ENCODE peak calls at places on chromosomes 4 and X, in ten cellular contexts. P is Caco-2; N is mesendoderm; X is GM23248; Q is mammary epithelial cell; D is naive thymus-derived CD4-positive, alpha-beta T cell; U is transverse colon; Y is CD4-positive, CD25-positive, alpha-beta regulatory T cell; R is SJCRH30; W is cardiac muscle cell. K is an unnamed sample.
A peak's percentile ranks its signal among the peaks of the same experiment; 100 is the strongest.

GRCh38 chr4:156146581-156146980 is 192.9 kb upstream of the CTSO start:
- DNase-seq in P (no peak), N (no peak), X (no peak), Q (no peak), D (no peak), U (no peak), Y (no peak), R (peak; percentile 7), W (no peak), K (no peak)

GRCh38 chr4:22607382-22607781 is 85.4 kb upstream of the GBA3 start:
- DNase-seq in P (peak; percentile 51), N (peak; percentile 56), X (peak; percentile 52), Q (peak; percentile 35), D (peak; percentile 67), U (peak; percentile 56), Y (no peak), R (peak; percentile 70), W (peak; percentile 63), K (peak; percentile 62)

GRCh38 chr4:106096454-106096853 is 201.2 kb downstream of the NPNT start:
- DNase-seq in P (no peak), N (peak; percentile 11), X (no peak), Q (no peak), D (no peak), U (no peak), Y (no peak), R (no peak), W (no peak), K (peak; percentile 52)

GRCh38 chr4:79626102-79626501 is 218.1 kb upstream of the GK2 start:
- DNase-seq in P (no peak), N (no peak), X (peak; percentile 16), Q (no peak), D (no peak), U (no peak), Y (no peak), R (no peak), W (no peak), K (no peak)

GRCh38 chr4:32735856-32736590 is 2015.9 kb downstream of the PCDH7 start:
- DNase-seq in P (no peak), N (no peak), X (no peak), Q (no peak), D (no peak), U (no peak), Y (no peak), R (peak; percentile 61), W (no peak), K (no peak)

GRCh38 chrX:1249101-1249887 is 19.3 kb upstream of the CSF2RA start:
- DNase-seq in P (peak; percentile 71), N (peak; percentile 97), X (peak; percentile 36), Q (no peak), D (peak; percentile 66), U (peak; percentile 24), Y (no peak), R (peak; percentile 96), W (peak; percentile 82), K (peak; percentile 68)

GRCh38 chrX:132071260-132071659 is 48.2 kb downstream of the STK26 start:
- DNase-seq in P (no peak), N (no peak), X (peak; percentile 26), Q (peak; percentile 7), D (no peak), U (no peak), Y (no peak), R (peak; percentile 9), W (peak; percentile 12), K (no peak)

GRCh38 chr4:151573945-151574344 is 165.0 kb downstream of the FHIP1A start:
- DNase-seq in P (no peak), N (peak; percentile 13), X (peak; percentile 28), Q (peak; percentile 82), D (no peak), U (peak; percentile 72), Y (no peak), R (no peak), W (no peak), K (no peak)

GRCh38 chr4:94399277-94399676 is 52.5 kb upstream of the PDLIM5 start:
- DNase-seq in P (no peak), N (no peak), X (no peak), Q (no peak), D (no peak), U (no peak), Y (no peak), R (no peak), W (no peak), K (no peak)

GRCh38 chr4:15714616-15715015 is 11.8 kb downstream of the BST1 start:
- DNase-seq in P (no peak), N (no peak), X (peak; percentile 35), Q (no peak), D (no peak), U (no peak), Y (no peak), R (no peak), W (no peak), K (no peak)

GRCh38 chrX:9525511-9526248 is 60.8 kb downstream of the TBL1X start:
- DNase-seq in P (no peak), N (peak; percentile 22), X (no peak), Q (no peak), D (peak; percentile 15), U (no peak), Y (no peak), R (no peak), W (peak; percentile 53), K (no peak)

GRCh38 chrX:114584983-114585842 is 1.3 kb downstream of the HTR2C start:
- DNase-seq in P (no peak), N (peak; percentile 3), X (no peak), Q (no peak), D (no peak), U (no peak), Y (no peak), R (no peak), W (no peak), K (no peak)
- H3K27me3 ChIP-seq in P (no peaks in the 10 kb centered on the region), N (peaks cover 15% of the 10 kb centered on the region), X (peaks cover 30% of the 10 kb centered on the region), Q (peaks cover 25% of the 10 kb centered on the region), D (no peaks in the 10 kb centered on the region), U (peaks cover 52% of the 10 kb centered on the region), Y (no peaks in the 10 kb centered on the region), R (no peaks in the 10 kb centered on the region), W (peaks cover 89% of the 10 kb centered on the region), K (peaks cover 55% of the 10 kb centered on the region)

GRCh38 chr4:27050731-27051130 is 190.1 kb downstream of the STIM2 start:
- DNase-seq in P (no peak), N (no peak), X (no peak), Q (no peak), D (no peak), U (no peak), Y (no peak), R (no peak), W (no peak), K (no peak)

GRCh38 chr4:27046851-27047250 is 186.2 kb downstream of the STIM2 start:
- DNase-seq in P (no peak), N (no peak), X (no peak), Q (no peak), D (no peak), U (no peak), Y (no peak), R (no peak), W (no peak), K (no peak)

GRCh38 chr4:27043200-27043599 is 182.6 kb downstream of the STIM2 start:
- DNase-seq in P (no peak), N (no peak), X (no peak), Q (no peak), D (no peak), U (no peak), Y (no peak), R (no peak), W (no peak), K (no peak)

GRCh38 chr4:27049101-27049829 is 188.6 kb downstream of the STIM2 start:
- DNase-seq in P (no peak), N (no peak), X (no peak), Q (no peak), D (no peak), U (no peak), Y (no peak), R (no peak), W (no peak), K (no peak)

DNA sequence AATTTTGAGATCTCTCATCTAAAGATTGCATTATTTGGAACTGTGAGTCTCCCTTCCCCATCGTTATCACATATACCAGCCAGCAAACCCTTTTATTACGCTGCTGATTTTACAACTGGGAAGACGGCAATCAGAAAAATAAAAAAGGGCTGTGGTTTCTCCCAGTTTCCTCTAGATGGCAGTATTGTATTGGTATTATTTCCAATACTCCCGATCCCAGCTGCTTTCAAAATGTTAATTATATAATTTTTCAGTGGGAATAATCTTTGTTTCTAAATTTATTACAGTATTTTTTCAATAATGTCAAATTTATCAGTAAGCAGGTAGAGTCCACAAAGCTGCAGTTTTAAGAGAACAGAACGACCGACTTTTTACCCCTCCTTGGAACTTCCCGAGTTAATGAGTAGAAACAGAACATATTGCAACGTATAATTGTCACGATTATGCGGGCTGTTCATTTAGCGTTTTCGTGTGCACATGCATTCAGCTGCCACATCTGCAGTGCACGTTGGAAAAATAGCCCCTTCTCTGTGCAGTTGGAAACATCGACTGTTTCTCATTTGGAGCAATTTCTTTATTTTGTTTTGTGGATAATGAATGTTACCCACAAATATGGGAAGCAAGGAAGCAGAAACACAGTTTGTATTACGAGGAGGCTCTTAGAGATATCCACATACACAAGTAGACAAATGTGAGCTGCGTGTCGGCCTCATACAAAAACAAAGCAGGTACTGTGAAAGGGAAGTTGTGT is 187.9 kb downstream of the STIM2 start:
- DNase-seq in P (no peak), N (peak; percentile 25), X (peak; percentile 61), Q (peak; percentile 6), D (peak; percentile 43), U (no peak), Y (no peak), R (peak; percentile 58), W (peak; percentile 47), K (peak; percentile 24)
- H3K4me3 ChIP-seq in P (no peak overlapping the region), N (no peak overlapping the region), X (peak overlapping the region; percentile 72), Q (peak overlapping the region; percentile 28), D (peak overlapping the region; percentile 6), U (peak overlapping the region; percentile 10), Y (peak overlapping the region; percentile 62), R (peak overlapping the region; percentile 44), W (no peak overlapping the region), K (no peak overlapping the region)

GRCh38 chrX:115367455-115367854 is 77.9 kb downstream of the LUZP4 start:
- DNase-seq in P (no peak), N (peak; percentile 1), X (peak; percentile 81), Q (peak; percentile 72), D (no peak), U (no peak), Y (no peak), R (peak; percentile 45), W (no peak), K (no peak)
- H3K36me3 ChIP-seq in P (no peaks in the 10 kb centered on the region), N (no peaks in the 10 kb centered on the region), X (no peaks in the 10 kb centered on the region), Q (no peaks in the 10 kb centered on the region), D (no peaks in the 10 kb centered on the region), U (no peaks in the 10 kb centered on the region), Y (no peaks in the 10 kb centered on the region), R (no peaks in the 10 kb centered on the region), W (no peaks in the 10 kb centered on the region), K (no peaks in the 10 kb centered on the region)

GRCh38 chrX:100802843-100803242 is 17.3 kb upstream of the CSTF2 start:
- DNase-seq in P (no peak), N (no peak), X (no peak), Q (no peak), D (no peak), U (peak; percentile 26), Y (no peak), R (no peak), W (no peak), K (no peak)

GRCh38 chrX:100804780-100805179 is 15.4 kb upstream of the CSTF2 start:
- DNase-seq in P (no peak), N (peak; percentile 63), X (no peak), Q (no peak), D (no peak), U (no peak), Y (no peak), R (no peak), W (no peak), K (no peak)

GRCh38 chrX:100797359-100797758 is 22.8 kb upstream of the CSTF2 start:
- DNase-seq in P (no peak), N (no peak), X (no peak), Q (no peak), D (no peak), U (no peak), Y (no peak), R (no peak), W (no peak), K (no peak)

GRCh38 chrX:100798815-100799214 is 21.4 kb upstream of the CSTF2 start:
- DNase-seq in P (no peak), N (no peak), X (no peak), Q (no peak), D (no peak), U (no peak), Y (no peak), R (no peak), W (no peak), K (no peak)
- H3K27me3 ChIP-seq in P (no peaks in the 10 kb centered on the region), N (no peaks in the 10 kb centered on the region), X (no peaks in the 10 kb centered on the region), Q (no peaks in the 10 kb centered on the region), D (no peaks in the 10 kb centered on the region), U (no peaks in the 10 kb centered on the region), Y (no peaks in the 10 kb centered on the region), R (no peaks in the 10 kb centered on the region), W (no peaks in the 10 kb centered on the region), K (no peaks in the 10 kb centered on the region)